ENCODE peak calls at places on chromosomes 12 and 14, in four cellular contexts. D, C, W and F are unnamed samples.

GRCh38 chr12:19190292-19191031 is 60.9 kb downstream of the PLEKHA5 start:
- DNase-seq in C (no peak), D (peak; percentile 42), W (no peak), F (no peak)

GRCh38 chr14:88168498-88169165 is 154.4 kb downstream of the KCNK10 start:
- DNase-seq in C (peak; percentile 29), W (peak; percentile 83), D (peak; percentile 13), F (no peak)

GRCh38 chr12:63319386-63319785 is 168.4 kb upstream of the AVPR1A start:
- DNase-seq in C (no peak), W (peak; percentile 74), D (peak; percentile 56), F (peak; percentile 58)

GRCh38 chr12:3646561-3647241 is 106.2 kb downstream of the CRACR2A start:
- DNase-seq in D (no peak), W (no peak), C (no peak), F (no peak)

GRCh38 chr14:92040431-92041040 is 677 bp upstream of the TRIP11 start:
- DNase-seq in D (peak; percentile 15), C (no peak), W (peak; percentile 58), F (no peak)

GRCh38 chr14:106530423-106531107 is 1004.2 kb downstream of the TMEM121 start:
- DNase-seq in C (peak; percentile 11), D (no peak), W (no peak), F (no peak)

GRCh38 chr12:93311827-93312226 is 65.9 kb upstream of the NUDT4 start:
- DNase-seq in W (no peak), D (no peak), C (no peak), F (no peak)

GRCh38 chr12:2959508-2960431 is 573 bp downstream of the TEAD4 start:
- DNase-seq in D (peak; percentile 28), C (no peak), W (peak; percentile 82), F (peak; percentile 78)

GRCh38 chr12:20409639-20410038 is 41.3 kb downstream of the PDE3A start:
- DNase-seq in W (no peak), C (no peak), D (no peak), F (no peak)

GRCh38 chr14:21825845-21826244 is 152.2 kb upstream of the OR4E1 start:
- DNase-seq in C (no peak), D (no peak), W (no peak), F (no peak)

GRCh38 chr12:67524861-67525499 is 123.6 kb upstream of the DYRK2 start:
- DNase-seq in W (no peak), D (no peak), C (no peak), F (no peak)

GRCh38 chr14:103880334-103880985 is 33.1 kb upstream of the PPP1R13B start:
- DNase-seq in W (no peak), C (no peak), D (peak; percentile 15), F (peak; percentile 57)

GRCh38 chr12:123062682-123063426 is 82.4 kb downstream of the ARL6IP4 start:
- DNase-seq in D (peak; percentile 57), C (no peak), W (no peak), F (no peak)

GRCh38 chr12:90963946-90964345 is 9.0 kb upstream of the CCER1 start:
- DNase-seq in W (no peak), D (no peak), C (no peak), F (no peak)

GRCh38 chr14:77760381-77761204 is at the start of gene SNW1:
- DNase-seq in W (peak; percentile 96), D (peak; percentile 64), C (peak; percentile 85), F (peak; percentile 90)

GRCh38 chr14:77761205-77761931 is 412 bp upstream of the SNW1 start:
- DNase-seq in D (peak; percentile 94), C (no peak), W (peak; percentile 74), F (no peak)

GRCh38 chr14:77763978-77764377 is 3.0 kb upstream of the SNW1 start:
- DNase-seq in W (no peak), C (no peak), D (no peak), F (no peak)

DNA sequence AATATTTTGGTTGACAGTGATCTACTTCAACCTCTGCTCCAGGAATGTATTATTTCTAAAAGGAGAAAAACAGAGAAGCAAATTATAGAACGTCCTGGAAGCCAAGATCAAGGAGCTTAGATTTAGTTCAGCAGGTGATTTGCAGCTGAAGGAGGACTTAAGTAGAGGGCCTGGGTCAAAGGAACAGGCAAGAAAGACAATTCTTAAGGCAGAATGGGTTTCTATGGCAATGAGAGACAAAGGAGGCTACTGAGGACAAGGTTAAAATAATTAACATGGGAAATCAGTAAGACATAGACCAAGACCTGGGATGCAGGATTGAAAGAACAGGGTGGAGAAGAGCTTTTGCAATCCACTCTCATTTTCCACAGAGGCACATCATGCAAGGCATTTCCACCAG is 2.4 kb upstream of the SNW1 start:
- DNase-seq in D (no peak), W (no peak), C (no peak), F (no peak)
- H3K4me3 ChIP-seq in D (no peak overlapping the region), W (no peak overlapping the region), C (no peak overlapping the region), F (no peak overlapping the region)

GRCh38 chr12:43345023-43345422 is 207.0 kb downstream of the ADAMTS20 start:
- DNase-seq in D (no peak), W (no peak), C (no peak), F (no peak)

GRCh38 chr12:43348221-43348620 is 203.8 kb downstream of the ADAMTS20 start:
- DNase-seq in C (no peak), D (no peak), W (no peak), F (no peak)

GRCh38 chr12:43349863-43350262 is 202.1 kb downstream of the ADAMTS20 start:
- DNase-seq in D (no peak), W (no peak), C (no peak), F (no peak)

GRCh38 chr12:43352001-43352400 is 200.0 kb downstream of the ADAMTS20 start:
- DNase-seq in W (no peak), D (no peak), C (no peak), F (no peak)

GRCh38 chr12:43347026-43347425 is 205.0 kb downstream of the ADAMTS20 start:
- DNase-seq in D (no peak), C (no peak), W (no peak), F (no peak)
- H3K27ac ChIP-seq in D (no peak overlapping the region), C (no peak overlapping the region), W (no peak overlapping the region), F (no peak overlapping the region)

GRCh38 chr12:95261109-95261508 is 43.5 kb downstream of the VEZT start:
- DNase-seq in W (no peak), C (no peak), D (no peak), F (no peak)
- H3K36me3 ChIP-seq in W (peaks cover 85% of the 10 kb centered on the region), C (peaks cover 25% of the 10 kb centered on the region), D (peaks cover 32% of the 10 kb centered on the region), F (peaks cover 48% of the 10 kb centered on the region)

DNA sequence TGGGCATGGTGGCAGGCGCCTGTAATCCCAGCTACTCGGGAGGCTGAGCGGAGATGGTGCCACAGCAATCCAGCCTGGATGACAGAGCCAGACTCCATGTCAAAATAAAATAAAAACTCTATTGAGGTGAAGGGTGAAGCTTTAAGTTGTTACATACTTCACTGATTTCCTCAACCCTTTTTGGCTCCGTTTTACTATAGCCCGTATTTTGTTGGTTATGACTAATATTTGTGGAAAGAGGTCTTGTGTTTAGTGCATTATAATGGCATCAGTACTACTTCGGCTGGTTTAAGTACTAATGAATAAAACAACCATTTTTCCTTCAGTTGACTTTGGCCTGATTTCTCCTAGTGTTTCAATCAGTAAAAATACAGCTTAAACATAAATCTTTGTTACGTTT is 27.0 kb upstream of the SLC2A14 start:
- DNase-seq in D (no peak), C (no peak), W (no peak), F (no peak)
- H3K4me3 ChIP-seq in D (no peak overlapping the region), C (no peak overlapping the region), W (no peak overlapping the region), F (no peak overlapping the region)

DNA sequence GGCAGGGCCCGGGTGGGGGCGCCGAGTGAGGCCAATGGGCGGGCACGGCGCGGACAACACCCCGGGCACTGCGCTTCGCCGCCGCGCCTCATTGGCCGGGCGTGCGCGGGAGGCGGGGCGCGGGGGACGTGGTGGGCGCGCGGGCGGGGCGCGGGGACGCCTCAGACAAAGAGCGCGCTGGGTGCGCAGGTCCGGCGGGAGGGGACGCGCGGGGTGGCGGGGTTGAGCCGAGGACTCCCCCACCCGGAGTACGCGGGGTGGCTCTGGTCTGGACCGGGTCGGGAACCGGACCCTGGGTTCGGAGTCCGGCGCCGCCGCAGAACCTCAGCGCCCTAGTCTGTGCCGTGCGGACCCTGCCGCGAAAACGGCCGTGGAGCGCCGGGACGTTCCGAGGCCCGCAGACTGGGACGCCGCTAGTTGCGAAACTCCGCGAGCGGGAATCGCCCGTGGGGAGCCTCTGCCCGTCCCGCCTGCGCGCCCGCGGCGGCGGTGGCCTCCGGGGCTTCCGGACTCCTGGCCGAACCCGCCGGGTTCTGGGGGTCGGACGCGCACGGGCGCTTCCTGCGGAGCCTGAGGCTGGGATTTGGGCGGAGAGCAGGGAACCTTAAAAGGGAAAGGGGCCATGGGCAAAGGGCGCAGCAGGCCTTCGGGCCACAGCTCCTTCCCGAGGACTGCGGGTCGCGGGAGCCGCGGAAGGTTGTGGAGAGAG is 416 bp upstream of the SLC25A29 start:
- DNase-seq in D (peak; percentile 59), C (peak; percentile 63), W (peak; percentile 94), F (peak; percentile 70)
- H3K27ac ChIP-seq in D (no peak overlapping the region), C (no peak overlapping the region), W (peak overlapping the region; percentile 92), F (no peak overlapping the region)

GRCh38 chr12:47793015-47793681 is 20.1 kb downstream of the SLC48A1 start:
- DNase-seq in C (no peak), W (no peak), D (no peak), F (no peak)

GRCh38 chr12:47789712-47790489 is 16.9 kb downstream of the SLC48A1 start:
- DNase-seq in D (no peak), C (no peak), W (no peak), F (no peak)

GRCh38 chr12:47791874-47792273 is 18.8 kb downstream of the SLC48A1 start:
- DNase-seq in D (no peak), W (no peak), C (no peak), F (no peak)

GRCh38 chr12:47790676-47791350 is 17.8 kb downstream of the SLC48A1 start:
- DNase-seq in C (no peak), W (no peak), D (no peak), F (no peak)

DNA sequence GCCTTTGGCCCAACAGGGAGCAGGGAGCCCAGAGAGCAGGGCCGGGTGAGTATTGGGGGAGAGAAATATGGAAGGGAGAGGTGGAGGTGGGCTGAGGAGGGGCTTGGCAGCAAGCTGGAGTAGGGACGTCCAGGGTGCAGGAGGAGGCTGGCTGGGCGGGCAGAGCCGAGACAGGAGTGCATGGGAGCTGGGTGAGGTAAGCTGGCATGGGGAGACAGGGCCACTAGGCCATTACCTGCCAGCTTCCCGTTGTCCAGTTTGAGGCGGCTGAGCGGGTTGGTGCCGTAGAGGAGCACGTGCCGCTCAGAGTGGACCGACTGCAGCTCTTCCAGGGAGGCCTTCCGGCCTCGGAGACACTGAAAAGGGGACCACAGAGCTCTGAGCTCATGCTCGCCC is 18.3 kb downstream of the SLC48A1 start:
- DNase-seq in D (no peak), W (no peak), C (no peak), F (no peak)
- H3K36me3 ChIP-seq in D (peaks cover 94% of the 10 kb centered on the region), W (peaks cover 80% of the 10 kb centered on the region), C (peaks cover 70% of the 10 kb centered on the region), F (peaks cover 92% of the 10 kb centered on the region)

GRCh38 chr14:96103560-96104460 is 64.6 kb downstream of the C14orf132 start:
- DNase-seq in W (no peak), C (no peak), D (no peak), F (no peak)
- H3K4me3 ChIP-seq in W (no peak overlapping the region), C (no peak overlapping the region), D (no peak overlapping the region), F (no peak overlapping the region)

DNA sequence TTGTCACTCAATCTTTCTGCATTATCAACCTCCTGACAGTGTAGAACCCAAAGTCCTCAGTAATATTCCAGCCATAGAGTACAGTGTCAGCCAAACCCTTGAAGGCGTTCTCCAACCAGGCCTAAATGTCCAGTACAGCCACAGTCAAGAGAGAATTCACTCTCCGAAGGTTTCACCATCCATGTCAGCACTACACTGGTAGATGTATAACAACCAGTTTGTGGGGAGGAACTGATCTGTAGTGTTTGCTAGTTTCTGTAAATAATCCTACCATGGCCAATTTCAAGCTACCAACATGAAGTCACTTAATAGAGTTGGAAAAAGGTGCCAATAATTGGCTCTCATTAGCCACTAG is 456 bp upstream of the MDP1 start:
- DNase-seq in D (no peak), W (no peak), C (no peak), F (peak; percentile 19)
- H3K27ac ChIP-seq in D (no peak overlapping the region), W (no peak overlapping the region), C (peak overlapping the region; percentile 97), F (no peak overlapping the region)